ENCODE peak calls at places on chromosomes 16 and 17, in five cellular contexts. One of them, this sample, is unnamed.

GRCh38 chr17:19386974-19387920 is at the start of gene MFAP4:
- DNase-seq in cardiac muscle cell: peak; percentile 58
- DNase-seq in stimulated activated CD4-positive, alpha-beta T cell treated with anti-CD3 and anti-CD28 coated beads, Interleukin-1b, Interleukin-23, amount 100 ng/mL, for 4 hours: no peak
- DNase-seq in Caki2: no peak
- DNase-seq in left ventricle myocardium inferior: peak; percentile 74
- DNase-seq in this sample: no peak

GRCh38 chr16:87053016-87053982 is 263.9 kb downstream of the C16orf95 start:
- DNase-seq in stimulated activated CD4-positive, alpha-beta T cell treated with anti-CD3 and anti-CD28 coated beads, Interleukin-1b, Interleukin-23, amount 100 ng/mL, for 4 hours: no peak
- DNase-seq in left ventricle myocardium inferior: no peak
- DNase-seq in Caki2: no peak
- DNase-seq in cardiac muscle cell: no peak
- DNase-seq in this sample: no peak

GRCh38 chr17:67245694-67246397 is 850 bp upstream of the HELZ start:
- DNase-seq in Caki2: peak; percentile 24
- DNase-seq in cardiac muscle cell: peak; percentile 79
- DNase-seq in left ventricle myocardium inferior: peak; percentile 24
- DNase-seq in stimulated activated CD4-positive, alpha-beta T cell treated with anti-CD3 and anti-CD28 coated beads, Interleukin-1b, Interleukin-23, amount 100 ng/mL, for 4 hours: no peak
- DNase-seq in this sample: no peak

GRCh38 chr16:17544785-17545184 is 74.0 kb upstream of the XYLT1 start:
- DNase-seq in Caki2: no peak
- DNase-seq in left ventricle myocardium inferior: no peak
- DNase-seq in stimulated activated CD4-positive, alpha-beta T cell treated with anti-CD3 and anti-CD28 coated beads, Interleukin-1b, Interleukin-23, amount 100 ng/mL, for 4 hours: no peak
- DNase-seq in cardiac muscle cell: no peak
- DNase-seq in this sample: no peak

GRCh38 chr16:57366544-57367040 is 5.7 kb upstream of the CX3CL1 start:
- DNase-seq in cardiac muscle cell: no peak
- DNase-seq in Caki2: no peak
- DNase-seq in left ventricle myocardium inferior: no peak
- DNase-seq in stimulated activated CD4-positive, alpha-beta T cell treated with anti-CD3 and anti-CD28 coated beads, Interleukin-1b, Interleukin-23, amount 100 ng/mL, for 4 hours: no peak
- DNase-seq in this sample: no peak

GRCh38 chr17:9886141-9886930 is 18.7 kb downstream of the RCVRN start:
- DNase-seq in stimulated activated CD4-positive, alpha-beta T cell treated with anti-CD3 and anti-CD28 coated beads, Interleukin-1b, Interleukin-23, amount 100 ng/mL, for 4 hours: no peak
- DNase-seq in Caki2: no peak
- DNase-seq in cardiac muscle cell: no peak
- DNase-seq in left ventricle myocardium inferior: no peak
- DNase-seq in this sample: no peak

GRCh38 chr16:54266363-54266955 is 20.1 kb downstream of the IRX3 start:
- DNase-seq in cardiac muscle cell: no peak
- DNase-seq in left ventricle myocardium inferior: no peak
- DNase-seq in Caki2: no peak
- DNase-seq in stimulated activated CD4-positive, alpha-beta T cell treated with anti-CD3 and anti-CD28 coated beads, Interleukin-1b, Interleukin-23, amount 100 ng/mL, for 4 hours: no peak
- DNase-seq in this sample: no peak

GRCh38 chr17:75077490-75078096 is 10.2 kb upstream of the SLC16A5 start:
- DNase-seq in Caki2: no peak
- DNase-seq in left ventricle myocardium inferior: peak; percentile 79
- DNase-seq in stimulated activated CD4-positive, alpha-beta T cell treated with anti-CD3 and anti-CD28 coated beads, Interleukin-1b, Interleukin-23, amount 100 ng/mL, for 4 hours: peak; percentile 6
- DNase-seq in cardiac muscle cell: no peak
- DNase-seq in this sample: no peak

GRCh38 chr17:32268734-32269288 is 3.2 kb downstream of the RHBDL3 start:
- DNase-seq in left ventricle myocardium inferior: no peak
- DNase-seq in cardiac muscle cell: no peak
- DNase-seq in stimulated activated CD4-positive, alpha-beta T cell treated with anti-CD3 and anti-CD28 coated beads, Interleukin-1b, Interleukin-23, amount 100 ng/mL, for 4 hours: no peak
- DNase-seq in Caki2: no peak
- DNase-seq in this sample: no peak

GRCh38 chr17:43456661-43457361 is 27.0 kb upstream of the DHX8 start:
- DNase-seq in stimulated activated CD4-positive, alpha-beta T cell treated with anti-CD3 and anti-CD28 coated beads, Interleukin-1b, Interleukin-23, amount 100 ng/mL, for 4 hours: no peak
- DNase-seq in left ventricle myocardium inferior: no peak
- DNase-seq in Caki2: peak; percentile 64
- DNase-seq in cardiac muscle cell: no peak
- DNase-seq in this sample: peak; percentile 35

GRCh38 chr16:69123894-69124293 is 8.5 kb downstream of the CHTF8 start:
- DNase-seq in left ventricle myocardium inferior: no peak
- DNase-seq in cardiac muscle cell: peak; percentile 72
- DNase-seq in stimulated activated CD4-positive, alpha-beta T cell treated with anti-CD3 and anti-CD28 coated beads, Interleukin-1b, Interleukin-23, amount 100 ng/mL, for 4 hours: peak; percentile 60
- DNase-seq in Caki2: peak; percentile 33
- DNase-seq in this sample: peak; percentile 36

GRCh38 chr17:29156781-29157180 is 23.4 kb downstream of the MYO18A start:
- DNase-seq in stimulated activated CD4-positive, alpha-beta T cell treated with anti-CD3 and anti-CD28 coated beads, Interleukin-1b, Interleukin-23, amount 100 ng/mL, for 4 hours: no peak
- DNase-seq in cardiac muscle cell: no peak
- DNase-seq in left ventricle myocardium inferior: no peak
- DNase-seq in Caki2: no peak
- DNase-seq in this sample: no peak

GRCh38 chr16:2122429-2122828 is 13.3 kb downstream of the PKD1 start:
- DNase-seq in stimulated activated CD4-positive, alpha-beta T cell treated with anti-CD3 and anti-CD28 coated beads, Interleukin-1b, Interleukin-23, amount 100 ng/mL, for 4 hours: no peak
- DNase-seq in left ventricle myocardium inferior: no peak
- DNase-seq in Caki2: no peak
- DNase-seq in cardiac muscle cell: no peak
- DNase-seq in this sample: no peak

GRCh38 chr16:49587511-49587910 is 213.9 kb downstream of the C16orf78 start:
- DNase-seq in stimulated activated CD4-positive, alpha-beta T cell treated with anti-CD3 and anti-CD28 coated beads, Interleukin-1b, Interleukin-23, amount 100 ng/mL, for 4 hours: no peak
- DNase-seq in Caki2: no peak
- DNase-seq in cardiac muscle cell: no peak
- DNase-seq in left ventricle myocardium inferior: no peak
- DNase-seq in this sample: no peak

GRCh38 chr17:39946551-39947330 is 16.1 kb upstream of the GSDMA start:
- DNase-seq in Caki2: no peak
- DNase-seq in cardiac muscle cell: no peak
- DNase-seq in left ventricle myocardium inferior: no peak
- DNase-seq in stimulated activated CD4-positive, alpha-beta T cell treated with anti-CD3 and anti-CD28 coated beads, Interleukin-1b, Interleukin-23, amount 100 ng/mL, for 4 hours: no peak
- DNase-seq in this sample: no peak

GRCh38 chr17:40510328-40510648 is 8.9 kb upstream of the TNS4 start:
- DNase-seq in left ventricle myocardium inferior: no peak
- DNase-seq in cardiac muscle cell: no peak
- DNase-seq in stimulated activated CD4-positive, alpha-beta T cell treated with anti-CD3 and anti-CD28 coated beads, Interleukin-1b, Interleukin-23, amount 100 ng/mL, for 4 hours: no peak
- DNase-seq in Caki2: peak; percentile 87
- DNase-seq in this sample: no peak

GRCh38 chr16:29656688-29657523 is 6.1 kb upstream of the SPN start:
- DNase-seq in Caki2: no peak
- DNase-seq in stimulated activated CD4-positive, alpha-beta T cell treated with anti-CD3 and anti-CD28 coated beads, Interleukin-1b, Interleukin-23, amount 100 ng/mL, for 4 hours: no peak
- DNase-seq in cardiac muscle cell: no peak
- DNase-seq in left ventricle myocardium inferior: no peak
- DNase-seq in this sample: no peak

GRCh38 chr17:81518785-81519283 is 6.2 kb upstream of the ACTG1 start:
- DNase-seq in left ventricle myocardium inferior: peak; percentile 55
- DNase-seq in stimulated activated CD4-positive, alpha-beta T cell treated with anti-CD3 and anti-CD28 coated beads, Interleukin-1b, Interleukin-23, amount 100 ng/mL, for 4 hours: no peak
- DNase-seq in cardiac muscle cell: peak; percentile 33
- DNase-seq in Caki2: no peak
- DNase-seq in this sample: no peak

GRCh38 chr17:45221081-45221996 is at the start of gene FMNL1:
- DNase-seq in Caki2: no peak
- DNase-seq in cardiac muscle cell: no peak
- DNase-seq in left ventricle myocardium inferior: peak; percentile 76
- DNase-seq in stimulated activated CD4-positive, alpha-beta T cell treated with anti-CD3 and anti-CD28 coated beads, Interleukin-1b, Interleukin-23, amount 100 ng/mL, for 4 hours: no peak
- DNase-seq in this sample: no peak

GRCh38 chr17:71790791-71791190 is 330.0 kb upstream of the SOX9 start:
- DNase-seq in left ventricle myocardium inferior: no peak
- DNase-seq in Caki2: no peak
- DNase-seq in cardiac muscle cell: no peak
- DNase-seq in stimulated activated CD4-positive, alpha-beta T cell treated with anti-CD3 and anti-CD28 coated beads, Interleukin-1b, Interleukin-23, amount 100 ng/mL, for 4 hours: no peak
- DNase-seq in this sample: no peak

GRCh38 chr16:66695935-66696668 is 441 bp downstream of the CMTM4 start:
- DNase-seq in Caki2: peak; percentile 35
- DNase-seq in left ventricle myocardium inferior: no peak
- DNase-seq in stimulated activated CD4-positive, alpha-beta T cell treated with anti-CD3 and anti-CD28 coated beads, Interleukin-1b, Interleukin-23, amount 100 ng/mL, for 4 hours: no peak
- DNase-seq in cardiac muscle cell: peak; percentile 23
- DNase-seq in this sample: no peak

GRCh38 chr17:66673668-66674276 is 161.1 kb upstream of the CACNG5 start:
- DNase-seq in cardiac muscle cell: peak; percentile 71
- DNase-seq in Caki2: peak; percentile 72
- DNase-seq in stimulated activated CD4-positive, alpha-beta T cell treated with anti-CD3 and anti-CD28 coated beads, Interleukin-1b, Interleukin-23, amount 100 ng/mL, for 4 hours: peak; percentile 38
- DNase-seq in left ventricle myocardium inferior: no peak
- DNase-seq in this sample: peak; percentile 37

GRCh38 chr16:28182183-28182582 is 29.6 kb downstream of the XPO6 start:
- DNase-seq in stimulated activated CD4-positive, alpha-beta T cell treated with anti-CD3 and anti-CD28 coated beads, Interleukin-1b, Interleukin-23, amount 100 ng/mL, for 4 hours: peak; percentile 38
- DNase-seq in cardiac muscle cell: no peak
- DNase-seq in left ventricle myocardium inferior: no peak
- DNase-seq in Caki2: no peak
- DNase-seq in this sample: no peak

GRCh38 chr16:77863250-77863649 is 74.9 kb downstream of the VAT1L start:
- DNase-seq in Caki2: no peak
- DNase-seq in cardiac muscle cell: no peak
- DNase-seq in stimulated activated CD4-positive, alpha-beta T cell treated with anti-CD3 and anti-CD28 coated beads, Interleukin-1b, Interleukin-23, amount 100 ng/mL, for 4 hours: no peak
- DNase-seq in left ventricle myocardium inferior: no peak
- DNase-seq in this sample: no peak

GRCh38 chr17:40509626-40510327 is 8.4 kb upstream of the TNS4 start:
- DNase-seq in left ventricle myocardium inferior: no peak
- DNase-seq in Caki2: no peak
- DNase-seq in cardiac muscle cell: no peak
- DNase-seq in stimulated activated CD4-positive, alpha-beta T cell treated with anti-CD3 and anti-CD28 coated beads, Interleukin-1b, Interleukin-23, amount 100 ng/mL, for 4 hours: no peak
- DNase-seq in this sample: no peak

GRCh38 chr16:74868035-74868434 is 93.4 kb upstream of the FA2H start:
- DNase-seq in left ventricle myocardium inferior: no peak
- DNase-seq in cardiac muscle cell: no peak
- DNase-seq in Caki2: no peak
- DNase-seq in stimulated activated CD4-positive, alpha-beta T cell treated with anti-CD3 and anti-CD28 coated beads, Interleukin-1b, Interleukin-23, amount 100 ng/mL, for 4 hours: no peak
- DNase-seq in this sample: no peak

GRCh38 chr16:56776562-56776961 is 46.6 kb downstream of the NUP93 start:
- DNase-seq in Caki2: no peak
- DNase-seq in stimulated activated CD4-positive, alpha-beta T cell treated with anti-CD3 and anti-CD28 coated beads, Interleukin-1b, Interleukin-23, amount 100 ng/mL, for 4 hours: no peak
- DNase-seq in cardiac muscle cell: peak; percentile 52
- DNase-seq in left ventricle myocardium inferior: peak; percentile 17
- DNase-seq in this sample: no peak

GRCh38 chr17:64001763-64002529 is 3.8 kb downstream of the PRR29 start:
- DNase-seq in Caki2: no peak
- DNase-seq in stimulated activated CD4-positive, alpha-beta T cell treated with anti-CD3 and anti-CD28 coated beads, Interleukin-1b, Interleukin-23, amount 100 ng/mL, for 4 hours: no peak
- DNase-seq in cardiac muscle cell: no peak
- DNase-seq in left ventricle myocardium inferior: no peak
- DNase-seq in this sample: no peak

GRCh38 chr17:41442772-41443171 is 2.0 kb upstream of the KRT38 start:
- DNase-seq in Caki2: no peak
- DNase-seq in left ventricle myocardium inferior: no peak
- DNase-seq in stimulated activated CD4-positive, alpha-beta T cell treated with anti-CD3 and anti-CD28 coated beads, Interleukin-1b, Interleukin-23, amount 100 ng/mL, for 4 hours: no peak
- DNase-seq in cardiac muscle cell: no peak
- DNase-seq in this sample: peak; percentile 36

GRCh38 chr17:81991684-81992513 is 14.5 kb downstream of the ASPSCR1 start:
- DNase-seq in stimulated activated CD4-positive, alpha-beta T cell treated with anti-CD3 and anti-CD28 coated beads, Interleukin-1b, Interleukin-23, amount 100 ng/mL, for 4 hours: no peak
- DNase-seq in cardiac muscle cell: peak; percentile 25
- DNase-seq in left ventricle myocardium inferior: peak; percentile 79
- DNase-seq in Caki2: peak; percentile 88
- DNase-seq in this sample: no peak